ENCODE peak calls at places on chromosome 11, in four cellular contexts. P, Z, R and Q are unnamed samples.

GRCh38 chr11:316891-317291 is 3.1 kb downstream of the IFITM1 start:
- DNase-seq in Z (no peak), P (no peak), R (no peak), Q (no peak)

GRCh38 chr11:62446091-62446490 is 27.3 kb downstream of the SCGB1A1 start:
- DNase-seq in P (no peak), R (no peak), Z (no peak), Q (no peak)

GRCh38 chr11:6505577-6506240 is 8.6 kb downstream of the DNHD1 start:
- DNase-seq in R (no peak), Z (peak; percentile 80), P (peak; percentile 76), Q (no peak)

GRCh38 chr11:110160016-110160415 is 66.8 kb downstream of the ZC3H12C start:
- DNase-seq in Z (no peak), P (peak; percentile 35), R (no peak), Q (no peak)

GRCh38 chr11:45603930-45604682 is 61.3 kb downstream of the CHST1 start:
- DNase-seq in R (no peak), Z (no peak), P (peak; percentile 5), Q (no peak)

GRCh38 chr11:20775331-20775730 is 105.9 kb downstream of the NELL1 start:
- DNase-seq in Z (no peak), P (no peak), R (no peak), Q (no peak)

GRCh38 chr11:5596611-5597201 is at the start of gene TRIM6:
- DNase-seq in P (peak; percentile 70), R (no peak), Z (no peak), Q (no peak)

GRCh38 chr11:1404461-1405185 is 14.9 kb downstream of the BRSK2 start:
- DNase-seq in Z (no peak), P (no peak), R (no peak), Q (no peak)

GRCh38 chr11:75319035-75319877 is 32.2 kb downstream of the ARRB1 start:
- DNase-seq in R (no peak), P (no peak), Z (no peak), Q (no peak)

GRCh38 chr11:119359365-119360229 is 13.1 kb upstream of the MFRP start:
- DNase-seq in R (no peak), P (no peak), Z (no peak), Q (no peak)

GRCh38 chr11:64566915-64567882 is 23.8 kb upstream of the SLC22A12 start:
- DNase-seq in Z (no peak), R (no peak), P (no peak), Q (no peak)

GRCh38 chr11:106551744-106552671 is 466.3 kb downstream of the GUCY1A2 start:
- DNase-seq in P (no peak), R (no peak), Z (no peak), Q (no peak)

GRCh38 chr11:45056529-45056928 is 89.9 kb upstream of the PRDM11 start:
- DNase-seq in R (no peak), Z (peak; percentile 37), P (no peak), Q (no peak)

GRCh38 chr11:65132988-65133700 is 1.2 kb downstream of the SYVN1 start:
- DNase-seq in P (peak; percentile 17), R (no peak), Z (no peak), Q (no peak)

GRCh38 chr11:765025-765801 is 12.1 kb downstream of the GATD1 start:
- DNase-seq in P (peak; percentile 55), R (no peak), Z (peak; percentile 59), Q (peak; percentile 35)

GRCh38 chr11:44634401-44635281 is 69.2 kb downstream of the CD82 start:
- DNase-seq in R (no peak), P (peak; percentile 84), Z (peak; percentile 69), Q (no peak)

GRCh38 chr11:124873980-124874379 is 8.7 kb downstream of the ROBO3 start:
- DNase-seq in R (no peak), P (no peak), Z (no peak), Q (no peak)

GRCh38 chr11:113184498-113184897 is 129.9 kb upstream of the TTC12 start:
- DNase-seq in P (peak; percentile 89), R (no peak), Z (no peak), Q (no peak)

GRCh38 chr11:84558085-84558905 is 1068.8 kb downstream of the DLG2 start:
- DNase-seq in Z (peak; percentile 68), R (no peak), P (peak; percentile 65), Q (no peak)

GRCh38 chr11:32809313-32809712 is 14.9 kb upstream of the CCDC73 start:
- DNase-seq in Z (peak; percentile 94), P (peak; percentile 87), R (no peak), Q (no peak)

GRCh38 chr11:72676874-72677341 is 2.7 kb upstream of the PDE2A start:
- DNase-seq in Z (peak; percentile 72), R (no peak), P (peak; percentile 60), Q (peak; percentile 69)

GRCh38 chr11:120022617-120023016 is 115.3 kb downstream of the TRIM29 start:
- DNase-seq in P (no peak), Z (no peak), R (no peak), Q (no peak)

GRCh38 chr11:134755535-134755934 is 343.5 kb upstream of the B3GAT1 start:
- DNase-seq in P (no peak), Z (no peak), R (no peak), Q (no peak)
- H3K9me3 ChIP-seq in P (no peaks in the 10 kb centered on the region), Z (no peaks in the 10 kb centered on the region), R (no peaks in the 10 kb centered on the region), Q (no peaks in the 10 kb centered on the region)

GRCh38 chr11:48244804-48245203 is at the start of gene OR4X2:
- DNase-seq in Z (no peak), R (no peak), P (no peak), Q (no peak)
- H3K9me3 ChIP-seq in Z (peaks cover 12% of the 10 kb centered on the region), R (peaks cover 9% of the 10 kb centered on the region), P (no peaks in the 10 kb centered on the region), Q (no peaks in the 10 kb centered on the region)

GRCh38 chr11:2489103-2489502 is 44.3 kb downstream of the KCNQ1 start:
- DNase-seq in Z (no peak), P (no peak), R (no peak), Q (no peak)
- H3K9me3 ChIP-seq in Z (peaks cover 9% of the 10 kb centered on the region), P (no peaks in the 10 kb centered on the region), R (peaks cover 31% of the 10 kb centered on the region), Q (peaks cover 20% of the 10 kb centered on the region)

DNA sequence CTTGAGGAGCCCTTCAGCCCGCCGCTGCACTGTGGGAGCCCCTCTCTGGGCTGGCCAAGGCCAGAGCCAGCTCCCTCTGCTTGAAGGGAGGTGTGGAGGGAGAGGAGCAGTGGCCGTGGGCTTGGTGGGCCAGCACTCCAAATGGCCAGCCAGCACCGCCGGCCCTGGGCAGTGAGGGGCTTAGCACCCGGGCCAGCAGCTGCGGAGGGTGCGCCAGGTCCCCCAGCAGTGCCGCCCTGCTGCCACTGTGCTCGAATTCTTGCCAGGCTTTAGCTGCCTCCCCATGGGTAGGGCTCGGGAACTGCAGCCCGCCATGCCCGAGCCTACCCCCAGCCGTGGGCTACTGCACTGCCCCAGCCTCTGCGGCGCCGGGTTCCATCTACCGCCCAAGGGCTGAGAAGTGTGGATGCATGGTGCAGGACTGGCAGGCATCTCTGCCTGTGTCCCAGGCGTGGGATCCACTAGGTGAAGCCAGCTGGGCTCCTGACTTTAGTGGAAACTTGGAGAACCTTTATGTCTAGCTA is 82.7 kb downstream of the KCNA4 start:
- DNase-seq in Z (no peak), P (no peak), R (no peak), Q (no peak)
- H3K9me3 ChIP-seq in Z (peaks cover 29% of the 10 kb centered on the region), P (no peaks in the 10 kb centered on the region), R (peaks cover 16% of the 10 kb centered on the region), Q (no peaks in the 10 kb centered on the region)

DNA sequence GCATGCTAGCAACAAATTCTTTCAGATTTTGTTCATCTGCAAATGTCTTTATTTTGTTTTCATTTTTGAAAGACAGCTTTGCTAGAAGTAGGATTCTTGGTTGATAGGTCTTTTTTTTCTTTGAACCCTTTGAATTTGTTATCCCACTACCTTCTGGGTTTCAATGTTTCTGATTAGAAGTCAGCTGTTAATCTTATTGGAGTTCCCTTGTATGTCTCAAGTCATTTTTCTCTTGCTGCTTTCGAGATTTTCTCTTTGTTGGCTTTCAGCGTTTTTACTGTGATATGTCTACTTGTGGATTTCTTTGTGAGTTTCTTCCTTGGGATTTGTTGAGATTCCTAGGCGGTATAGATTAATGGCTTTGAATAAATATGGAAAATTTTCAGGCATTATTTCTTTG is 27.2 kb upstream of the MS4A8 start:
- DNase-seq in R (no peak), P (no peak), Z (no peak), Q (no peak)
- H3K9me3 ChIP-seq in R (peaks cover 19% of the 10 kb centered on the region), P (no peaks in the 10 kb centered on the region), Z (peaks cover 15% of the 10 kb centered on the region), Q (no peaks in the 10 kb centered on the region)